ENCODE peak calls at places on chromosomes 4 and X, in six cellular contexts. One of them, this sample, is unnamed.

GRCh38 chr4:25095756-25096552 is 64.3 kb downstream of the SEPSECS start:
- DNase-seq in cerebellar nuclear complex: peak; percentile 57
- DNase-seq in T47D: no peak
- DNase-seq in memory B cell: no peak
- DNase-seq in midbrain: no peak
- DNase-seq in T-cell: no peak
- DNase-seq in this sample: no peak

GRCh38 chr4:150510176-150510875 is 71.6 kb upstream of the MAB21L2 start:
- DNase-seq in T47D: no peak
- DNase-seq in T-cell: no peak
- DNase-seq in memory B cell: no peak
- DNase-seq in cerebellar nuclear complex: no peak
- DNase-seq in midbrain: no peak
- DNase-seq in this sample: no peak

GRCh38 chr4:7421356-7422097 is 13.2 kb downstream of the PSAPL1 start:
- DNase-seq in midbrain: no peak
- DNase-seq in T47D: no peak
- DNase-seq in cerebellar nuclear complex: no peak
- DNase-seq in T-cell: no peak
- DNase-seq in memory B cell: no peak
- DNase-seq in this sample: no peak

GRCh38 chr4:14167876-14168510 is 540.5 kb upstream of the BOD1L1 start:
- DNase-seq in cerebellar nuclear complex: no peak
- DNase-seq in T-cell: no peak
- DNase-seq in midbrain: no peak
- DNase-seq in memory B cell: no peak
- DNase-seq in T47D: no peak
- DNase-seq in this sample: no peak

GRCh38 chrX:97897998-97898397 is 1014.3 kb downstream of the RPA4 start:
- DNase-seq in T47D: no peak
- DNase-seq in cerebellar nuclear complex: no peak
- DNase-seq in midbrain: no peak
- DNase-seq in T-cell: no peak
- DNase-seq in memory B cell: no peak
- DNase-seq in this sample: no peak

GRCh38 chrX:97609938-97610337 is 726.2 kb downstream of the RPA4 start:
- DNase-seq in cerebellar nuclear complex: no peak
- DNase-seq in T-cell: no peak
- DNase-seq in T47D: no peak
- DNase-seq in midbrain: no peak
- DNase-seq in memory B cell: no peak
- DNase-seq in this sample: no peak

GRCh38 chr4:148166132-148166531 is 276.1 kb downstream of the NR3C2 start:
- DNase-seq in T47D: no peak
- DNase-seq in midbrain: no peak
- DNase-seq in T-cell: no peak
- DNase-seq in memory B cell: no peak
- DNase-seq in cerebellar nuclear complex: no peak
- DNase-seq in this sample: no peak

GRCh38 chr4:121373841-121374240 is 7.0 kb downstream of the QRFPR start:
- DNase-seq in cerebellar nuclear complex: no peak
- DNase-seq in midbrain: no peak
- DNase-seq in T-cell: no peak
- DNase-seq in memory B cell: no peak
- DNase-seq in T47D: no peak
- DNase-seq in this sample: no peak

GRCh38 chr4:13344216-13344615 is 139.9 kb downstream of the RAB28 start:
- DNase-seq in cerebellar nuclear complex: no peak
- DNase-seq in memory B cell: no peak
- DNase-seq in midbrain: no peak
- DNase-seq in T47D: no peak
- DNase-seq in T-cell: no peak
- DNase-seq in this sample: no peak

GRCh38 chr4:26779674-26780073 is 81.0 kb upstream of the STIM2 start:
- DNase-seq in cerebellar nuclear complex: no peak
- DNase-seq in T-cell: no peak
- DNase-seq in memory B cell: no peak
- DNase-seq in T47D: no peak
- DNase-seq in midbrain: no peak
- DNase-seq in this sample: no peak

GRCh38 chr4:144658908-144659307 is 13.0 kb downstream of the HHIP start:
- DNase-seq in T-cell: no peak
- DNase-seq in T47D: no peak
- DNase-seq in memory B cell: no peak
- DNase-seq in midbrain: no peak
- DNase-seq in cerebellar nuclear complex: no peak
- DNase-seq in this sample: no peak

GRCh38 chr4:114078636-114079035 is 99.2 kb upstream of the ARSJ start:
- DNase-seq in T-cell: no peak
- DNase-seq in T47D: no peak
- DNase-seq in memory B cell: no peak
- DNase-seq in midbrain: no peak
- DNase-seq in cerebellar nuclear complex: no peak
- DNase-seq in this sample: no peak

GRCh38 chrX:47500541-47500940 is 17.5 kb upstream of the ZNF41 start:
- DNase-seq in cerebellar nuclear complex: no peak
- DNase-seq in T-cell: no peak
- DNase-seq in T47D: no peak
- DNase-seq in midbrain: no peak
- DNase-seq in memory B cell: no peak
- DNase-seq in this sample: no peak

This sample was measured in effector CD8-positive, alpha-beta T cell.